ENCODE peak calls at places on chromosomes 12 and 14, in ten cellular contexts. E is ovary, Q is left ventricle myocardium inferior, D is heart left ventricle, R is tibial nerve, J is GM23248, Y is OCI-LY7, G is hepatocyte, B is brain microvascular endothelial cell, A is fibroblast of lung. P is an unnamed sample.

GRCh38 chr12:116093915-116094314 is 183.6 kb downstream of the MED13L start:
- DNase-seq in E (no peak), Q (no peak), J (peak; percentile 46), B (no peak), D (no peak), R (no peak), G (no peak), Y (no peak), A (no peak), P (no peak)

GRCh38 chr12:54993181-54993835 is 8.7 kb upstream of the TESPA1 start:
- DNase-seq in G (peak; percentile 81), R (peak; percentile 73), B (peak; percentile 76), J (peak; percentile 67), Q (no peak), D (no peak), A (peak; percentile 68), Y (peak; percentile 83), E (peak; percentile 23), P (peak; percentile 56)

GRCh38 chr12:84183576-84183975 is 729.0 kb downstream of the SLC6A15 start:
- DNase-seq in G (no peak), A (no peak), D (no peak), Q (no peak), J (no peak), E (no peak), R (no peak), Y (no peak), B (no peak), P (no peak)

GRCh38 chr12:69732088-69732487 is 6.6 kb upstream of the RAB3IP start:
- DNase-seq in Q (no peak), A (peak; percentile 9), B (peak; percentile 20), D (no peak), Y (no peak), R (no peak), E (no peak), J (peak; percentile 10), G (no peak), P (no peak)

GRCh38 chr12:43285248-43285647 is 266.8 kb downstream of the ADAMTS20 start:
- DNase-seq in E (no peak), R (peak; percentile 11), Y (no peak), D (no peak), J (peak; percentile 96), Q (no peak), G (no peak), B (peak; percentile 91), A (peak; percentile 85), P (no peak)

GRCh38 chr12:117450186-117450585 is 88.8 kb upstream of the NOS1 start:
- DNase-seq in B (no peak), R (no peak), J (no peak), Y (no peak), Q (no peak), A (no peak), D (no peak), G (no peak), E (no peak), P (no peak)

GRCh38 chr14:69270795-69271708 is 11.1 kb downstream of the GALNT16 start:
- DNase-seq in D (peak; percentile 81), B (peak; percentile 15), J (no peak), A (no peak), Q (peak; percentile 37), R (no peak), Y (no peak), G (no peak), E (no peak), P (no peak)

GRCh38 chr12:66668311-66668710 is 10.6 kb downstream of the GRIP1 start:
- DNase-seq in J (no peak), R (no peak), Y (no peak), E (peak; percentile 23), G (no peak), D (no peak), A (no peak), Q (no peak), B (no peak), P (no peak)

GRCh38 chr12:28855761-28856160 is 293.3 kb upstream of the FAR2 start:
- DNase-seq in B (no peak), D (no peak), R (no peak), E (no peak), G (no peak), Q (no peak), A (no peak), Y (no peak), J (no peak), P (no peak)

DNA sequence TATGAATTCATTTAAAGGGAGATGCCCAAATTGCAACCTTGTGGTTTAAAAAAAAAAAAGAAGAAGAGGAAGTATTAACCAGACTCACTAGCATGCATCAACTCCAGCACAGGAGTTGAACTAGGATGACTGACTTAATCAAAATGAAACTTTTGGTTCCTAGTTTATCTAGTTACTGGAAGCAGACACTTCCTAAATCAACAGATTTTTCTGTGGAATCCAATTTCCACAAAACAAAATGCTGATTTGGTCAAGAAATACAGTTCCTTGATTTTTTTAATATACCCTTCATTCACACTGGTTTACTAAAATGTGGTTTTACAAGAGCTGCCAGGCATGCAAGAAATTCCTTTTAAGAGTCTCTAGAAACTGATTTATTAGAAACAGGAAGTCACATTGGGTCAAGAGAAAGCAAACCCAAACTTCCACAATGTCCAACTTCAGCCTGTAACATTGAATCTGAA is 41.6 kb downstream of the ITPR2 start:
- DNase-seq in B (no peak), Y (peak; percentile 9), R (no peak), J (peak; percentile 32), A (peak; percentile 79), Q (no peak), E (no peak), D (no peak), G (no peak), P (no peak)
- H3K27ac ChIP-seq in B (peak overlapping the region; percentile 7), Y (no peak overlapping the region), R (no peak overlapping the region), J (peak overlapping the region; percentile 18), A (no peak overlapping the region), Q (no peak overlapping the region), E (no peak overlapping the region), D (no peak overlapping the region), G (no peak overlapping the region), P (peak overlapping the region; percentile 35)

GRCh38 chr12:122096591-122097149 is 18.1 kb downstream of the MLXIP start:
- DNase-seq in E (no peak), G (no peak), Q (no peak), D (peak; percentile 43), A (peak; percentile 78), Y (no peak), R (no peak), B (no peak), J (peak; percentile 76), P (peak; percentile 48)
- H3K4me3 ChIP-seq in E (no peak overlapping the region), G (no peak overlapping the region), Q (no peak overlapping the region), D (no peak overlapping the region), A (no peak overlapping the region), Y (no peak overlapping the region), R (no peak overlapping the region), B (no peak overlapping the region), J (no peak overlapping the region), P (no peak overlapping the region)

DNA sequence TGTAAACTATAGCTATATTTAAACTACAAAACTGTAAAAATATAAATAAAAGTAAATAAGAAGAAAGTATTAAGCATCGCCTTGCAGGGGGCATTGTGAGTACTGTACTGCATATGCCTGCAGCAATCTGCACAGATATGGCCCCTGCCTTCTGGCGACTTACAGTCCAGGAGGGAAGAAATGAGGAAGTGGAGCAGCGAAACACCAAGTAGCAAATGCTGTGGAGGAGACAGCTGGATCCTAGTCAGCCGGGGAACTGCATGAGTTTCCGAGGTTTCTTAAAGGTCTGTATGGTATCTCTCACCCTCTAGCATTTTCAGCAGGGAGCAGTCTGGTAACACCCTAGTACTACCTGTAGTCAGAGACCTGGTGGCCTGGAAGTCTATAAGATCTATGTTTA is 256.9 kb downstream of the CACNA1C start:
- DNase-seq in E (no peak), A (no peak), Y (no peak), R (no peak), Q (no peak), J (no peak), D (no peak), G (no peak), B (no peak), P (no peak)
- H3K27ac ChIP-seq in E (no peak overlapping the region), A (no peak overlapping the region), Y (no peak overlapping the region), R (no peak overlapping the region), Q (no peak overlapping the region), J (no peak overlapping the region), D (no peak overlapping the region), G (no peak overlapping the region), B (no peak overlapping the region), P (no peak overlapping the region)

DNA sequence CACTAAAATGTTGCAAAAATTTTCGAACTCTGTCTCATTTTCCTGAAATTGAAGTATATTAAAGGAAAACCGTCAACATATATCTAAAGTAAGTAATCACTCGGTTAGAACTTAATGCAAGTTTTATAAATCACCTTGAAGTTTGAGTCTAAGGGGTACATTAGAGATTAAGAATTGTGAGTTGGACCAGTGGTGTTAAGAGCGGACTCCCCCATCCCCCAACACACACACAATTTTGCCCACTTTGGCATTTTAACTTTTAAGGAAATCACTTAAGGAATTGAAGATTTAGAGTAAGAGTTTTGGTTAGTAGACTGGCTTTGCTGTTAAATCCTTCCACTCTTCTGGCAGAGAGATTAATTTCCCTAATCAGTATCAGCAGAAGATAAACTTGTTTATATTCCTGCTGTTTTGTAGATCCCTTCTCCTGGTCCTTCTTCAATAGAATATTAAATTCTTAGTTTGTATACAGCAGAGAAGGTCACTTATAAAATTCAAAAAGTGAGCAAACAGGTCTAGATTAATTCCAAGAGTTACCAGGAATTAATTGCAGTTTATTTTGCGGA is 1.5 kb downstream of the HIF1A start:
- DNase-seq in A (no peak), B (no peak), Q (no peak), D (no peak), E (no peak), Y (no peak), R (no peak), G (no peak), J (peak; percentile 65), P (no peak)
- H3K4me3 ChIP-seq in A (peak overlapping the region; percentile 92), B (peak overlapping the region; percentile 77), Q (peak overlapping the region; percentile 95), D (peak overlapping the region; percentile 91), E (peak overlapping the region; percentile 96), Y (peak overlapping the region; percentile 91), R (peak overlapping the region; percentile 98), G (peak overlapping the region; percentile 95), J (peak overlapping the region; percentile 99), P (peak overlapping the region; percentile 66)

DNA sequence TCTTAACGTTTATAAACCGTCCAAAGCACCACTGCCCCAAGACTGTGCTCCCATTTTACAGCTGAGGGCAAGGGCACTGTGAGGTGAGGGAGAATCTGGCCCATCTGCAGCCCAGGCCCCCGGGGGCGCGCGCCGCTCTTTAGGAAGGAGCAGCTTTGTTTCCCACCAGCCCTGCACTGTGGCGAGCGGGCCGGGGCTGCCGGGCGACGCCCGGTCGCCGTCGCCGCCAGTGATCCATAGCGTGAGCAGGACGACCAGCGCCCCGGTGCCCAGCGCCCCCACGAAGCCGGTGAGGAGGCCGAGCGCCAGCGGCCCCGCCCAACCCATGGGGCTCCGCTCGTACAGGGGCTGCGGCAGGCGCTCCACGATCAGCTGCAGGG is 34.6 kb downstream of the FIGNL2 start:
- DNase-seq in G (no peak), Q (no peak), D (no peak), E (no peak), B (no peak), R (no peak), J (no peak), A (no peak), Y (no peak), P (no peak)
- H3K27ac ChIP-seq in G (no peak overlapping the region), Q (peak overlapping the region; percentile 87), D (peak overlapping the region; percentile 84), E (no peak overlapping the region), B (no peak overlapping the region), R (peak overlapping the region; percentile 94), J (peak overlapping the region; percentile 54), A (no peak overlapping the region), Y (no peak overlapping the region), P (peak overlapping the region; percentile 91)